ENCODE peak calls at places on chromosomes 2 and 18, in seven cellular contexts. F, I, M, P, J, T and A are unnamed samples.

GRCh38 chr2:207332473-207333212 is 166.9 kb upstream of the KLF7 start:
- DNase-seq in F (no peak), P (no peak), M (no peak), J (no peak), T (no peak), I (no peak), A (no peak)

GRCh38 chr2:183665976-183666375 is 541.7 kb downstream of the NUP35 start:
- DNase-seq in F (no peak), J (no peak), I (no peak), P (peak), T (no peak), M (peak), A (no peak)

GRCh38 chr2:41906325-41906700 is 141.5 kb upstream of the PKDCC start:
- DNase-seq in M (peak), P (no peak), I (no peak), J (no peak), F (no peak), T (no peak), A (no peak)

GRCh38 chr2:42086500-42086953 is 38.7 kb downstream of the PKDCC start:
- DNase-seq in I (no peak), F (peak), J (no peak), T (peak), M (peak), P (peak), A (peak)

GRCh38 chr18:58449366-58449935 is 179.4 kb downstream of the ALPK2 start:
- DNase-seq in M (no peak), F (no peak), P (no peak), J (no peak), T (no peak), I (no peak), A (no peak)

GRCh38 chr2:180707867-180708205 is 272.6 kb upstream of the UBE2E3 start:
- DNase-seq in P (peak), J (no peak), T (no peak), F (no peak), M (peak), I (no peak), A (no peak)

GRCh38 chr18:63325086-63325686 is 5.6 kb upstream of the BCL2 start:
- DNase-seq in F (no peak), J (no peak), I (no peak), M (no peak), T (no peak), P (no peak), A (no peak)

GRCh38 chr18:33802955-33803354 is 224.9 kb downstream of the ASXL3 start:
- DNase-seq in T (no peak), F (no peak), P (no peak), I (no peak), J (no peak), M (no peak), A (no peak)

GRCh38 chr2:142165790-142166189 is 35.0 kb upstream of the LRP1B start:
- DNase-seq in F (peak), T (no peak), P (no peak), M (peak), I (no peak), J (no peak), A (no peak)

GRCh38 chr2:99066075-99066557 is 75.4 kb upstream of the C2orf15 start:
- DNase-seq in J (no peak), I (peak), P (peak), F (peak), M (peak), T (no peak), A (peak)

GRCh38 chr2:15548974-15549373 is 12.2 kb downstream of the NBAS start:
- DNase-seq in F (no peak), I (no peak), P (no peak), J (no peak), M (no peak), T (no peak), A (no peak)

GRCh38 chr2:120820263-120820884 is 84.7 kb downstream of the GLI2 start:
- DNase-seq in M (peak), I (no peak), J (no peak), P (peak), T (no peak), F (no peak), A (no peak)